ENCODE peak calls at places on chromosome 3, in four cellular contexts. One of them, this sample, is unnamed. For H3K9me3, the result is how much of the 10 kb centered on the place peaks cover.

GRCh38 chr3:149368850-149369497 is 8.5 kb downstream of the TM4SF1 start:
- DNase-seq in IMR-90: no peak
- DNase-seq in heart left ventricle: no peak
- DNase-seq in vagina: no peak
- DNase-seq in this sample: no peak

GRCh38 chr3:124639406-124640237 is 90.6 kb upstream of the UMPS start:
- DNase-seq in IMR-90: no peak
- DNase-seq in heart left ventricle: no peak
- DNase-seq in vagina: no peak
- DNase-seq in this sample: no peak

GRCh38 chr3:123508176-123508575 is 59.3 kb upstream of the ADCY5 start:
- DNase-seq in IMR-90: no peak
- DNase-seq in heart left ventricle: no peak
- DNase-seq in vagina: no peak
- DNase-seq in this sample: no peak

GRCh38 chr3:65978116-65978515 is 60.6 kb downstream of the MAGI1 start:
- DNase-seq in IMR-90: no peak
- DNase-seq in heart left ventricle: no peak
- DNase-seq in vagina: no peak
- DNase-seq in this sample: no peak

GRCh38 chr3:44000586-44000985 is 241.1 kb upstream of the TOPAZ1 start:
- DNase-seq in IMR-90: no peak
- DNase-seq in heart left ventricle: no peak
- DNase-seq in vagina: no peak
- DNase-seq in this sample: no peak

GRCh38 chr3:59185586-59186381 is 136.0 kb upstream of the CFAP20DC start:
- DNase-seq in IMR-90: peak
- DNase-seq in heart left ventricle: no peak
- DNase-seq in vagina: no peak
- DNase-seq in this sample: no peak

GRCh38 chr3:172760406-172760805 is 9.9 kb downstream of the ECT2 start:
- DNase-seq in IMR-90: peak
- DNase-seq in heart left ventricle: no peak
- DNase-seq in vagina: no peak
- DNase-seq in this sample: no peak

GRCh38 chr3:13019243-13019701 is 54.0 kb downstream of the IQSEC1 start:
- DNase-seq in IMR-90: peak
- DNase-seq in heart left ventricle: peak
- DNase-seq in vagina: no peak
- DNase-seq in this sample: no peak

GRCh38 chr3:52055537-52056351 is 627 bp downstream of the DUSP7 start:
- DNase-seq in IMR-90: peak
- DNase-seq in heart left ventricle: peak
- DNase-seq in vagina: no peak
- DNase-seq in this sample: peak

GRCh38 chr3:195788711-195789581 is 22.8 kb downstream of the MUC4 start:
- DNase-seq in IMR-90: no peak
- DNase-seq in heart left ventricle: no peak
- DNase-seq in vagina: no peak
- DNase-seq in this sample: no peak

GRCh38 chr3:149080699-149081091 is 5.6 kb downstream of the HLTF start:
- DNase-seq in IMR-90: peak
- DNase-seq in heart left ventricle: no peak
- DNase-seq in vagina: no peak
- DNase-seq in this sample: no peak

GRCh38 chr3:131216801-131217200 is 164.8 kb upstream of the NUDT16 start:
- DNase-seq in IMR-90: peak
- DNase-seq in heart left ventricle: no peak
- DNase-seq in vagina: no peak
- DNase-seq in this sample: no peak

GRCh38 chr3:46692566-46692983 is 904 bp downstream of the ALS2CL start:
- DNase-seq in IMR-90: no peak
- DNase-seq in heart left ventricle: no peak
- DNase-seq in vagina: no peak
- DNase-seq in this sample: peak

GRCh38 chr3:82088749-82089148 is 327.3 kb upstream of the GBE1 start:
- DNase-seq in IMR-90: no peak
- DNase-seq in heart left ventricle: no peak
- DNase-seq in vagina: no peak
- DNase-seq in this sample: no peak

GRCh38 chr3:30313840-30314239 is 292.6 kb upstream of the TGFBR2 start:
- DNase-seq in IMR-90: no peak
- DNase-seq in heart left ventricle: no peak
- DNase-seq in vagina: no peak
- DNase-seq in this sample: no peak

GRCh38 chr3:102069211-102069662 is 219.9 kb downstream of the NFKBIZ start:
- DNase-seq in IMR-90: peak
- DNase-seq in heart left ventricle: no peak
- DNase-seq in vagina: no peak
- DNase-seq in this sample: peak

GRCh38 chr3:31193871-31194270 is 299.4 kb upstream of the GADL1 start:
- DNase-seq in IMR-90: peak
- DNase-seq in heart left ventricle: no peak
- DNase-seq in vagina: no peak
- DNase-seq in this sample: no peak

GRCh38 chr3:52289338-52289746 is 1.7 kb downstream of the GLYCTK start:
- DNase-seq in IMR-90: no peak
- DNase-seq in heart left ventricle: no peak
- DNase-seq in vagina: no peak
- DNase-seq in this sample: peak

GRCh38 chr3:36677331-36678007 is 86.9 kb downstream of the DCLK3 start:
- DNase-seq in IMR-90: peak
- DNase-seq in heart left ventricle: no peak
- DNase-seq in vagina: no peak
- DNase-seq in this sample: no peak

GRCh38 chr3:3664916-3665315 is 134.3 kb upstream of the LRRN1 start:
- DNase-seq in IMR-90: peak
- DNase-seq in heart left ventricle: no peak
- DNase-seq in vagina: no peak
- DNase-seq in this sample: no peak

GRCh38 chr3:193899001-193899400 is 236.9 kb upstream of the HES1 start:
- DNase-seq in IMR-90: no peak
- DNase-seq in heart left ventricle: no peak
- DNase-seq in vagina: no peak
- DNase-seq in this sample: no peak

GRCh38 chr3:129132097-129132866 is 10.7 kb upstream of the RAB43 start:
- DNase-seq in IMR-90: no peak
- DNase-seq in heart left ventricle: no peak
- DNase-seq in vagina: no peak
- DNase-seq in this sample: no peak

GRCh38 chr3:5728085-5728484 is 540.6 kb downstream of the EDEM1 start:
- DNase-seq in IMR-90: no peak
- DNase-seq in heart left ventricle: no peak
- DNase-seq in vagina: no peak
- DNase-seq in this sample: no peak

GRCh38 chr3:180870008-180870733 is 42.3 kb upstream of the FXR1 start:
- DNase-seq in IMR-90: no peak
- DNase-seq in heart left ventricle: peak
- DNase-seq in vagina: no peak
- DNase-seq in this sample: no peak

GRCh38 chr3:114079761-114080160 is 23.2 kb downstream of the QTRT2 start:
- DNase-seq in IMR-90: peak
- DNase-seq in heart left ventricle: no peak
- DNase-seq in vagina: no peak
- DNase-seq in this sample: no peak

GRCh38 chr3:88013592-88013991 is 45.2 kb downstream of the CGGBP1 start:
- DNase-seq in IMR-90: no peak
- DNase-seq in heart left ventricle: no peak
- DNase-seq in vagina: no peak
- DNase-seq in this sample: no peak

GRCh38 chr3:124976378-124976777 is 41.8 kb upstream of the MUC13 start:
- DNase-seq in IMR-90: no peak
- DNase-seq in heart left ventricle: no peak
- DNase-seq in vagina: no peak
- DNase-seq in this sample: no peak

GRCh38 chr3:87167634-87168456 is 59.3 kb upstream of the CHMP2B start:
- DNase-seq in IMR-90: peak
- DNase-seq in heart left ventricle: no peak
- DNase-seq in vagina: no peak
- DNase-seq in this sample: no peak

GRCh38 chr3:156787926-156788663 is 38.1 kb upstream of the LEKR1 start:
- DNase-seq in IMR-90: peak
- DNase-seq in heart left ventricle: no peak
- DNase-seq in vagina: no peak
- DNase-seq in this sample: no peak

GRCh38 chr3:71301001-71301400 is 282.5 kb downstream of the FOXP1 start:
- DNase-seq in IMR-90: no peak
- DNase-seq in heart left ventricle: no peak
- DNase-seq in vagina: no peak
- DNase-seq in this sample: no peak

GRCh38 chr3:194254032-194254431 is 97.1 kb downstream of the CPN2 start:
- DNase-seq in IMR-90: no peak
- DNase-seq in heart left ventricle: no peak
- DNase-seq in vagina: no peak
- DNase-seq in this sample: no peak

GRCh38 chr3:187976361-187976900 is 177.5 kb upstream of the LPP start:
- DNase-seq in IMR-90: no peak
- DNase-seq in heart left ventricle: no peak
- DNase-seq in vagina: no peak
- DNase-seq in this sample: no peak

GRCh38 chr3:25497096-25497495 is 69.0 kb downstream of the RARB start:
- DNase-seq in IMR-90: no peak
- DNase-seq in heart left ventricle: no peak
- DNase-seq in vagina: no peak
- DNase-seq in this sample: no peak
- H3K9me3 ChIP-seq in IMR-90: under half
- H3K9me3 ChIP-seq in heart left ventricle: under half
- H3K9me3 ChIP-seq in vagina: under half
- H3K9me3 ChIP-seq in this sample: under half

DNA sequence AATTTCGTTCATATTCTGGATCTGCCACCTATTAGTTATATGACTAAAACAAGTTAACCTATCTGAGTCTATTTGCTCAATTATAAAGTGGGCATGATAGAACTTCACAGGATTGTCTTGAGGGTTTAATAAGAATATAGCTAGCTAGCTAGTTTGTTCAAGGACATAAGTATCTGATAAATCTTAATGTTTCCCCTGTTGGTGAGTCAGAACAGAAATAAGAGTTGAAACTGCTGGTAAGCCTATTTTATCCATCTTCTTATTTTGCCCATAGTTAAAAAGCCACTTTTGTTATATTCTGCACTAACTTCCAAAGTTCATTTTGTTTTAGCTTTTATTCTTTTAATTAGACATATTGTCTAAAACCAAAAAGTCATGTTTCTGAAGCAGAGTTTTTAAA is 9.4 kb downstream of the SELENOT start:
- DNase-seq in IMR-90: no peak
- DNase-seq in heart left ventricle: no peak
- DNase-seq in vagina: no peak
- DNase-seq in this sample: no peak
- TF ChIP-seq CTCF in IMR-90: no peak
- TF ChIP-seq CTCF in heart left ventricle: no peak
- TF ChIP-seq CTCF in vagina: no peak
- TF ChIP-seq CTCF in this sample: no peak

GRCh38 chr3:16329792-16330061 is 64.7 kb downstream of the OXNAD1 start:
- DNase-seq in IMR-90: no peak
- DNase-seq in heart left ventricle: no peak
- DNase-seq in vagina: no peak
- DNase-seq in this sample: no peak

GRCh38 chr3:16326724-16327349 is 61.8 kb downstream of the OXNAD1 start:
- DNase-seq in IMR-90: no peak
- DNase-seq in heart left ventricle: no peak
- DNase-seq in vagina: no peak
- DNase-seq in this sample: no peak

GRCh38 chr3:16329036-16329791 is 64.2 kb downstream of the OXNAD1 start:
- DNase-seq in IMR-90: no peak
- DNase-seq in heart left ventricle: no peak
- DNase-seq in vagina: no peak
- DNase-seq in this sample: no peak

GRCh38 chr3:16325850-16326249 is 60.8 kb downstream of the OXNAD1 start:
- DNase-seq in IMR-90: no peak
- DNase-seq in heart left ventricle: no peak
- DNase-seq in vagina: no peak
- DNase-seq in this sample: no peak

DNA sequence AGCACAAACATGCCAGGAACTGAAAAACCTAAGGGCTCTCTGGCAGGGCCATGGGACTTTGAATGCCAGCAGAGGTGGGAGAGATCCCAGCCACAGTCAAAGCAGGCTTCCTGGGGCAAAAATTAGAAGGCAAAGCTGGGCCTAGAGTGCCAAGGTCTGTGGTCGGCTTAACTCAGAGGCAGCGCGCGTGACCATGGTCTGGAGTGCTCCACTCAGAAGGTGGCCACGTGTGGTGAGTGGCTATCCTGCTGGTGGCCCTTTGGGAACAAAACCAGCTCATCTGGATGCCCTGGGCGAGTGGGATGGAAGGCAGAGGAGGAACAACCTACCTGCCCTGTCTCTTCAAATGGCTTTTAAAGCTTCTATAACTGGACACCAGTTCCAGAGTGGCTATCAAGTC is 63.1 kb downstream of the OXNAD1 start:
- DNase-seq in IMR-90: no peak
- DNase-seq in heart left ventricle: no peak
- DNase-seq in vagina: no peak
- DNase-seq in this sample: no peak
- TF ChIP-seq POLR2A in IMR-90: no peak
- TF ChIP-seq POLR2A in heart left ventricle: no peak
- TF ChIP-seq POLR2A in vagina: no peak
- TF ChIP-seq POLR2A in this sample: no peak

GRCh38 chr3:42906905-42907183 is 902 bp downstream of the ZNF662 start:
- DNase-seq in IMR-90: no peak
- DNase-seq in heart left ventricle: no peak
- DNase-seq in vagina: no peak
- DNase-seq in this sample: no peak

GRCh38 chr3:42906085-42906904 is at the start of gene ZNF662:
- DNase-seq in IMR-90: no peak
- DNase-seq in heart left ventricle: peak
- DNase-seq in vagina: no peak
- DNase-seq in this sample: peak

GRCh38 chr3:42908675-42909074 is 2.7 kb downstream of the ZNF662 start:
- DNase-seq in IMR-90: no peak
- DNase-seq in heart left ventricle: no peak
- DNase-seq in vagina: peak
- DNase-seq in this sample: no peak

GRCh38 chr3:42904076-42904475 is 1.9 kb upstream of the ZNF662 start:
- DNase-seq in IMR-90: no peak
- DNase-seq in heart left ventricle: no peak
- DNase-seq in vagina: no peak
- DNase-seq in this sample: no peak

GRCh38 chr3:42905740-42906084 is 230 bp upstream of the ZNF662 start:
- DNase-seq in IMR-90: no peak
- DNase-seq in heart left ventricle: no peak
- DNase-seq in vagina: no peak
- DNase-seq in this sample: no peak
- H3K9me3 ChIP-seq in IMR-90: under half
- H3K9me3 ChIP-seq in heart left ventricle: under half
- H3K9me3 ChIP-seq in vagina: under half
- H3K9me3 ChIP-seq in this sample: under half